ENCODE peak calls at places on chromosome 22, in four cellular contexts. P is GM12864; C is stimulated activated CD4-positive, alpha-beta T cell treated with anti-CD3 and anti-CD28 coated beads, TNF-alpha, amount 100 ng/mL, for 24 hours; K is stimulated activated CD8-positive, alpha-beta memory T cell treated with anti-CD3 and anti-CD28 coated beads, Interleukin-4, amount 100 ng/mL, for 24 hours. Q is an unnamed sample.
A peak's percentile ranks its signal among the peaks of the same experiment; 100 is the strongest.

GRCh38 chr22:24005201-24005600 is at the start of gene GSTT4:
- DNase-seq in P (no peak), C (no peak), K (no peak), Q (no peak)

GRCh38 chr22:36221799-36222751 is 17.3 kb downstream of the APOL2 start:
- DNase-seq in P (no peak), C (peak; percentile 5), K (peak; percentile 32), Q (no peak)

GRCh38 chr22:41410311-41410751 is 28.6 kb downstream of the TEF start:
- DNase-seq in P (no peak), C (no peak), K (no peak), Q (no peak)

GRCh38 chr22:35674335-35674734 is 26.1 kb downstream of the APOL6 start:
- DNase-seq in P (no peak), C (no peak), K (no peak), Q (no peak)

GRCh38 chr22:44025171-44026065 is 1.3 kb downstream of the PARVB start:
- DNase-seq in P (peak; percentile 93), C (no peak), K (no peak), Q (no peak)

GRCh38 chr22:30968015-30968923 is at the start of gene MORC2:
- DNase-seq in P (no peak), C (no peak), K (no peak), Q (no peak)

GRCh38 chr22:24423519-24424000 is 3.8 kb upstream of the ADORA2A start:
- DNase-seq in P (no peak), C (peak; percentile 41), K (peak; percentile 56), Q (peak; percentile 70)

GRCh38 chr22:31818481-31819392 is 64.9 kb downstream of the DEPDC5 start:
- DNase-seq in P (no peak), C (no peak), K (no peak), Q (peak; percentile 32)

GRCh38 chr22:46649176-46650077 is 29.2 kb downstream of the GRAMD4 start:
- DNase-seq in P (no peak), C (no peak), K (no peak), Q (no peak)

GRCh38 chr22:32310777-32311176 is 46.9 kb upstream of the RFPL3 start:
- DNase-seq in P (no peak), C (no peak), K (no peak), Q (no peak)

GRCh38 chr22:50247748-50248147 is 2.9 kb upstream of the TUBGCP6 start:
- DNase-seq in P (no peak), C (no peak), K (peak; percentile 29), Q (no peak)

GRCh38 chr22:19223617-19224016 is 45.1 kb upstream of the SLC25A1 start:
- DNase-seq in P (no peak), C (no peak), K (no peak), Q (no peak)